ENCODE peak calls at places on chromosomes 13 and 19, in ten cellular contexts. Y is Calu3; J is kidney glomerular epithelial cell; I is stimulated activated CD4-positive, alpha-beta T cell treated with anti-CD3 and anti-CD28 coated beads, Interleukin-1b, Interleukin-23, amount 100 ng/mL, for 4 hours; K is stimulated activated CD8-positive, alpha-beta memory T cell treated with anti-CD3 and anti-CD28 coated beads, Interleukin-15, amount 100 ng/mL, for 24 hours; V is SW 1271; C is EH; S is foreskin keratinocyte; R is osteocyte; N is tibial artery. X is an unnamed sample.

GRCh38 chr13:44160549-44161278 is 212.9 kb upstream of the SERP2 start:
- DNase-seq in Y (no peak), J (no peak), I (no peak), K (no peak), V (no peak), C (peak), S (no peak), R (peak), N (peak), X (no peak)

GRCh38 chr19:31530781-31531180 is 181.5 kb upstream of the TSHZ3 start:
- DNase-seq in Y (no peak), J (no peak), I (no peak), K (no peak), V (no peak), C (no peak), S (no peak), R (peak), N (no peak), X (no peak)

GRCh38 chr13:54980651-54981050 is 1952.0 kb downstream of the OLFM4 start:
- DNase-seq in Y (no peak), J (no peak), I (no peak), K (no peak), V (no peak), C (no peak), S (no peak), R (no peak), N (no peak), X (no peak)

GRCh38 chr13:27339299-27339698 is 68.7 kb downstream of the RASL11A start:
- DNase-seq in Y (peak), J (no peak), I (peak), K (no peak), V (peak), C (peak), S (peak), R (no peak), N (peak), X (no peak)

GRCh38 chr19:4369109-4369887 is 25.9 kb downstream of the MPND start:
- DNase-seq in Y (peak), J (peak), I (peak), K (peak), V (no peak), C (no peak), S (no peak), R (no peak), N (peak), X (no peak)

GRCh38 chr19:44723299-44723951 is 24.5 kb downstream of the CEACAM16 start:
- DNase-seq in Y (no peak), J (no peak), I (no peak), K (no peak), V (no peak), C (no peak), S (no peak), R (no peak), N (no peak), X (no peak)

GRCh38 chr13:80235131-80235530 is 105.8 kb downstream of the SPRY2 start:
- DNase-seq in Y (no peak), J (no peak), I (no peak), K (no peak), V (no peak), C (no peak), S (no peak), R (no peak), N (no peak), X (no peak)

GRCh38 chr19:38441660-38442348 is 8.3 kb downstream of the RYR1 start:
- DNase-seq in Y (no peak), J (no peak), I (no peak), K (no peak), V (no peak), C (peak), S (no peak), R (no peak), N (no peak), X (no peak)

GRCh38 chr13:85148009-85148408 is 651.2 kb downstream of the SLITRK6 start:
- DNase-seq in Y (no peak), J (no peak), I (no peak), K (no peak), V (no peak), C (no peak), S (peak), R (no peak), N (no peak), X (no peak)

GRCh38 chr19:46288896-46289588 is 7.8 kb upstream of the HIF3A start:
- DNase-seq in Y (no peak), J (peak), I (no peak), K (no peak), V (peak), C (peak), S (peak), R (no peak), N (peak), X (peak)

GRCh38 chr19:43575955-43576451 is 402 bp downstream of the PINLYP start:
- DNase-seq in Y (no peak), J (no peak), I (no peak), K (no peak), V (no peak), C (no peak), S (peak), R (no peak), N (no peak), X (no peak)

GRCh38 chr13:48437381-48437780 is 24.5 kb upstream of the LPAR6 start:
- DNase-seq in Y (peak), J (peak), I (no peak), K (no peak), V (no peak), C (peak), S (no peak), R (no peak), N (peak), X (no peak)

X was measured in HS-27A.